ENCODE peak calls at places on chromosomes 16 and 17, in eight cellular contexts. One of them, this sample, is unnamed.

GRCh38 chr17:58303981-58304734 is 23.4 kb upstream of the MPO start:
- DNase-seq in smooth muscle cell of the brain vasculature: no peak
- DNase-seq in fibroblast of mammary gland: peak
- DNase-seq in NCI-H1417 treated with DMSO at 0.1 percent for 48 hours: peak
- DNase-seq in astrocyte of the hippocampus: peak
- DNase-seq in stimulated activated naive CD8-positive, alpha-beta T cell treated with anti-CD3 and anti-CD28 coated beads, Interleukin-15, Interleukin-2, amounts not matched to agents 100 U/mL and 50 U/mL, for 24 hours: peak
- DNase-seq in foreskin fibroblast: peak
- DNase-seq in GM12865: peak
- DNase-seq in this sample: peak

GRCh38 chr17:61294777-61295176 is 104.9 kb upstream of the TBX2 start:
- DNase-seq in foreskin fibroblast: peak
- DNase-seq in astrocyte of the hippocampus: peak
- DNase-seq in stimulated activated naive CD8-positive, alpha-beta T cell treated with anti-CD3 and anti-CD28 coated beads, Interleukin-15, Interleukin-2, amounts not matched to agents 100 U/mL and 50 U/mL, for 24 hours: no peak
- DNase-seq in NCI-H1417 treated with DMSO at 0.1 percent for 48 hours: no peak
- DNase-seq in fibroblast of mammary gland: peak
- DNase-seq in smooth muscle cell of the brain vasculature: no peak
- DNase-seq in GM12865: peak
- DNase-seq in this sample: no peak

GRCh38 chr17:7997186-7997585 is 5.2 kb upstream of the GUCY2D start:
- DNase-seq in GM12865: peak
- DNase-seq in fibroblast of mammary gland: no peak
- DNase-seq in stimulated activated naive CD8-positive, alpha-beta T cell treated with anti-CD3 and anti-CD28 coated beads, Interleukin-15, Interleukin-2, amounts not matched to agents 100 U/mL and 50 U/mL, for 24 hours: peak
- DNase-seq in foreskin fibroblast: peak
- DNase-seq in NCI-H1417 treated with DMSO at 0.1 percent for 48 hours: no peak
- DNase-seq in smooth muscle cell of the brain vasculature: no peak
- DNase-seq in astrocyte of the hippocampus: no peak
- DNase-seq in this sample: peak

GRCh38 chr17:75271955-75272847 is 1.2 kb upstream of the MIF4GD start:
- DNase-seq in smooth muscle cell of the brain vasculature: no peak
- DNase-seq in stimulated activated naive CD8-positive, alpha-beta T cell treated with anti-CD3 and anti-CD28 coated beads, Interleukin-15, Interleukin-2, amounts not matched to agents 100 U/mL and 50 U/mL, for 24 hours: peak
- DNase-seq in astrocyte of the hippocampus: peak
- DNase-seq in foreskin fibroblast: peak
- DNase-seq in fibroblast of mammary gland: peak
- DNase-seq in GM12865: peak
- DNase-seq in NCI-H1417 treated with DMSO at 0.1 percent for 48 hours: no peak
- DNase-seq in this sample: no peak

GRCh38 chr16:30641378-30641982 is 9.3 kb upstream of the PRR14 start:
- DNase-seq in smooth muscle cell of the brain vasculature: no peak
- DNase-seq in astrocyte of the hippocampus: no peak
- DNase-seq in foreskin fibroblast: no peak
- DNase-seq in GM12865: no peak
- DNase-seq in stimulated activated naive CD8-positive, alpha-beta T cell treated with anti-CD3 and anti-CD28 coated beads, Interleukin-15, Interleukin-2, amounts not matched to agents 100 U/mL and 50 U/mL, for 24 hours: no peak
- DNase-seq in fibroblast of mammary gland: no peak
- DNase-seq in NCI-H1417 treated with DMSO at 0.1 percent for 48 hours: no peak
- DNase-seq in this sample: no peak

GRCh38 chr17:67563692-67564228 is 154.0 kb upstream of the NOL11 start:
- DNase-seq in GM12865: no peak
- DNase-seq in stimulated activated naive CD8-positive, alpha-beta T cell treated with anti-CD3 and anti-CD28 coated beads, Interleukin-15, Interleukin-2, amounts not matched to agents 100 U/mL and 50 U/mL, for 24 hours: no peak
- DNase-seq in astrocyte of the hippocampus: no peak
- DNase-seq in foreskin fibroblast: no peak
- DNase-seq in NCI-H1417 treated with DMSO at 0.1 percent for 48 hours: no peak
- DNase-seq in smooth muscle cell of the brain vasculature: no peak
- DNase-seq in fibroblast of mammary gland: no peak
- DNase-seq in this sample: no peak

GRCh38 chr16:2015117-2015946 is 4.3 kb upstream of the NPW start:
- DNase-seq in astrocyte of the hippocampus: no peak
- DNase-seq in stimulated activated naive CD8-positive, alpha-beta T cell treated with anti-CD3 and anti-CD28 coated beads, Interleukin-15, Interleukin-2, amounts not matched to agents 100 U/mL and 50 U/mL, for 24 hours: no peak
- DNase-seq in foreskin fibroblast: peak
- DNase-seq in GM12865: no peak
- DNase-seq in NCI-H1417 treated with DMSO at 0.1 percent for 48 hours: no peak
- DNase-seq in fibroblast of mammary gland: peak
- DNase-seq in smooth muscle cell of the brain vasculature: no peak
- DNase-seq in this sample: no peak

GRCh38 chr17:48915459-48916282 is 7.5 kb downstream of the UBE2Z start:
- DNase-seq in smooth muscle cell of the brain vasculature: peak
- DNase-seq in astrocyte of the hippocampus: peak
- DNase-seq in GM12865: peak
- DNase-seq in stimulated activated naive CD8-positive, alpha-beta T cell treated with anti-CD3 and anti-CD28 coated beads, Interleukin-15, Interleukin-2, amounts not matched to agents 100 U/mL and 50 U/mL, for 24 hours: peak
- DNase-seq in foreskin fibroblast: peak
- DNase-seq in fibroblast of mammary gland: peak
- DNase-seq in NCI-H1417 treated with DMSO at 0.1 percent for 48 hours: no peak
- DNase-seq in this sample: no peak

GRCh38 chr16:4140652-4141051 is 24.4 kb upstream of the ADCY9 start:
- DNase-seq in fibroblast of mammary gland: peak
- DNase-seq in foreskin fibroblast: peak
- DNase-seq in NCI-H1417 treated with DMSO at 0.1 percent for 48 hours: no peak
- DNase-seq in smooth muscle cell of the brain vasculature: no peak
- DNase-seq in GM12865: peak
- DNase-seq in stimulated activated naive CD8-positive, alpha-beta T cell treated with anti-CD3 and anti-CD28 coated beads, Interleukin-15, Interleukin-2, amounts not matched to agents 100 U/mL and 50 U/mL, for 24 hours: no peak
- DNase-seq in astrocyte of the hippocampus: peak
- DNase-seq in this sample: no peak

GRCh38 chr17:53462393-53462811 is 360.3 kb upstream of the KIF2B start:
- DNase-seq in NCI-H1417 treated with DMSO at 0.1 percent for 48 hours: no peak
- DNase-seq in astrocyte of the hippocampus: peak
- DNase-seq in GM12865: no peak
- DNase-seq in stimulated activated naive CD8-positive, alpha-beta T cell treated with anti-CD3 and anti-CD28 coated beads, Interleukin-15, Interleukin-2, amounts not matched to agents 100 U/mL and 50 U/mL, for 24 hours: no peak
- DNase-seq in foreskin fibroblast: no peak
- DNase-seq in fibroblast of mammary gland: no peak
- DNase-seq in smooth muscle cell of the brain vasculature: no peak
- DNase-seq in this sample: no peak

GRCh38 chr16:57151369-57151768 is 34.5 kb downstream of the PSME3IP1 start:
- DNase-seq in fibroblast of mammary gland: no peak
- DNase-seq in astrocyte of the hippocampus: no peak
- DNase-seq in NCI-H1417 treated with DMSO at 0.1 percent for 48 hours: no peak
- DNase-seq in smooth muscle cell of the brain vasculature: no peak
- DNase-seq in foreskin fibroblast: no peak
- DNase-seq in GM12865: no peak
- DNase-seq in stimulated activated naive CD8-positive, alpha-beta T cell treated with anti-CD3 and anti-CD28 coated beads, Interleukin-15, Interleukin-2, amounts not matched to agents 100 U/mL and 50 U/mL, for 24 hours: no peak
- DNase-seq in this sample: no peak

GRCh38 chr17:77458202-77459017 is 317.6 kb downstream of the SEC14L1 start:
- DNase-seq in foreskin fibroblast: no peak
- DNase-seq in smooth muscle cell of the brain vasculature: no peak
- DNase-seq in stimulated activated naive CD8-positive, alpha-beta T cell treated with anti-CD3 and anti-CD28 coated beads, Interleukin-15, Interleukin-2, amounts not matched to agents 100 U/mL and 50 U/mL, for 24 hours: peak
- DNase-seq in NCI-H1417 treated with DMSO at 0.1 percent for 48 hours: no peak
- DNase-seq in astrocyte of the hippocampus: no peak
- DNase-seq in fibroblast of mammary gland: no peak
- DNase-seq in GM12865: peak
- DNase-seq in this sample: no peak

GRCh38 chr17:50660042-50660886 is 25.6 kb downstream of the ABCC3 start:
- DNase-seq in fibroblast of mammary gland: peak
- DNase-seq in NCI-H1417 treated with DMSO at 0.1 percent for 48 hours: no peak
- DNase-seq in astrocyte of the hippocampus: no peak
- DNase-seq in foreskin fibroblast: peak
- DNase-seq in smooth muscle cell of the brain vasculature: no peak
- DNase-seq in stimulated activated naive CD8-positive, alpha-beta T cell treated with anti-CD3 and anti-CD28 coated beads, Interleukin-15, Interleukin-2, amounts not matched to agents 100 U/mL and 50 U/mL, for 24 hours: no peak
- DNase-seq in GM12865: no peak
- DNase-seq in this sample: no peak

This sample was measured in NCI-H748 treated with DMSO at 0.1 percent for 48 hours.